ENCODE peak calls at places on chromosomes 1 and 21, in four cellular contexts. S, P, U and Q are unnamed samples.

GRCh38 chr1:181033799-181034391 is at the start of gene MR1:
- DNase-seq in S (peak; percentile 92), P (peak; percentile 83), U (peak; percentile 88), Q (peak; percentile 71)

GRCh38 chr1:165631403-165632151 is 543 bp downstream of the MGST3 start:
- DNase-seq in P (peak; percentile 89), U (peak; percentile 33), S (no peak), Q (peak; percentile 61)

GRCh38 chr1:40508375-40509341 is at the start of gene EXO5:
- DNase-seq in S (peak; percentile 47), U (peak; percentile 52), P (peak; percentile 69), Q (peak; percentile 64)

GRCh38 chr1:30477588-30477987 is 245.8 kb downstream of the MATN1 start:
- DNase-seq in S (no peak), U (no peak), P (no peak), Q (no peak)

GRCh38 chr1:29811727-29812396 is 575.5 kb downstream of the PTPRU start:
- DNase-seq in U (no peak), P (no peak), S (no peak), Q (no peak)

GRCh38 chr1:69568435-69569280 is 936 bp downstream of the LRRC7 start:
- DNase-seq in U (peak; percentile 24), S (no peak), P (no peak), Q (no peak)

GRCh38 chr1:109926662-109927300 is 16.1 kb downstream of the CSF1 start:
- DNase-seq in S (no peak), P (peak; percentile 91), U (no peak), Q (no peak)

GRCh38 chr21:46052703-46053651 is 44.9 kb upstream of the COL6A2 start:
- DNase-seq in S (no peak), U (no peak), P (peak; percentile 95), Q (no peak)

GRCh38 chr1:23524716-23525401 is 6.2 kb downstream of the E2F2 start:
- DNase-seq in P (no peak), U (peak; percentile 65), S (no peak), Q (no peak)

GRCh38 chr1:190809312-190809711 is 331.6 kb upstream of the BRINP3 start:
- DNase-seq in U (no peak), S (no peak), P (no peak), Q (no peak)

GRCh38 chr1:235758931-235759330 is 107.8 kb downstream of the LYST start:
- DNase-seq in P (no peak), U (no peak), S (no peak), Q (no peak)

GRCh38 chr21:35294231-35294898 is 245.3 kb upstream of the RUNX1 start:
- DNase-seq in U (no peak), S (no peak), P (no peak), Q (no peak)

GRCh38 chr1:210394281-210394798 is 65.6 kb downstream of the HHAT start:
- DNase-seq in U (no peak), P (peak; percentile 27), S (peak; percentile 80), Q (no peak)

GRCh38 chr1:164785841-164786534 is 227.0 kb downstream of the PBX1 start:
- DNase-seq in U (no peak), P (peak; percentile 19), S (no peak), Q (no peak)

GRCh38 chr1:25545767-25546166 is 2.4 kb downstream of the LDLRAP1 start:
- DNase-seq in P (no peak), U (no peak), S (no peak), Q (no peak)

GRCh38 chr1:222387020-222387816 is 160.7 kb downstream of the HHIPL2 start:
- DNase-seq in S (no peak), P (no peak), U (peak; percentile 51), Q (no peak)

GRCh38 chr1:77543822-77544448 is 138.5 kb downstream of the ZZZ3 start:
- DNase-seq in P (peak; percentile 75), U (no peak), S (no peak), Q (peak; percentile 18)

GRCh38 chr1:22786101-22786500 is 75.5 kb downstream of the EPHB2 start:
- DNase-seq in S (no peak), U (no peak), P (no peak), Q (no peak)

GRCh38 chr1:92883297-92883696 is 51.5 kb downstream of the RPL5 start:
- DNase-seq in P (no peak), U (no peak), S (no peak), Q (no peak)

GRCh38 chr21:43893536-43894205 is 28.6 kb downstream of the AGPAT3 start:
- DNase-seq in U (no peak), P (no peak), S (no peak), Q (no peak)

GRCh38 chr1:94383966-94384408 is 34.2 kb upstream of the ABCD3 start:
- DNase-seq in S (peak; percentile 1), U (no peak), P (peak; percentile 79), Q (peak; percentile 93)

GRCh38 chr21:45362748-45363145 is 42.2 kb upstream of the COL18A1 start:
- DNase-seq in S (no peak), P (no peak), U (no peak), Q (no peak)

GRCh38 chr1:243322326-243322725 is 66.5 kb downstream of the SDCCAG8 start:
- DNase-seq in S (no peak), U (no peak), P (no peak), Q (no peak)

GRCh38 chr1:230537456-230537855 is 104.8 kb upstream of the COG2 start:
- DNase-seq in U (no peak), P (no peak), S (no peak), Q (no peak)

GRCh38 chr1:202316186-202316585 is 25.6 kb downstream of the UBE2T start:
- DNase-seq in U (no peak), P (no peak), S (no peak), Q (no peak)

GRCh38 chr1:223515915-223516314 is 122.7 kb downstream of the CCDC185 start:
- DNase-seq in P (no peak), U (no peak), S (no peak), Q (no peak)

GRCh38 chr21:29196021-29196663 is 65.7 kb downstream of the MAP3K7CL start:
- DNase-seq in P (peak; percentile 97), U (peak; percentile 75), S (peak; percentile 90), Q (peak; percentile 76)

GRCh38 chr1:180117764-180118116 is 36.9 kb upstream of the QSOX1 start:
- DNase-seq in P (peak; percentile 85), U (no peak), S (no peak), Q (peak; percentile 50)

GRCh38 chr1:151715726-151716404 is 738 bp downstream of the CELF3 start:
- DNase-seq in U (peak; percentile 56), P (no peak), S (no peak), Q (no peak)

GRCh38 chr1:32208891-32209309 is at the start of gene DCDC2B:
- DNase-seq in S (no peak), U (no peak), P (peak; percentile 37), Q (no peak)

GRCh38 chr1:22910286-22910685 is 62.4 kb downstream of the LACTBL1 start:
- DNase-seq in P (no peak), U (no peak), S (no peak), Q (no peak)

GRCh38 chr1:94553323-94553730 is 11.8 kb upstream of the F3 start:
- DNase-seq in U (no peak), P (peak; percentile 65), S (no peak), Q (no peak)

GRCh38 chr21:30942192-30942591 is 60.8 kb upstream of the KRTAP11-1 start:
- DNase-seq in P (no peak), S (no peak), U (no peak), Q (no peak)

GRCh38 chr1:91741301-91741700 is 144.7 kb downstream of the TGFBR3 start:
- DNase-seq in U (no peak), S (no peak), P (peak; percentile 65), Q (no peak)

GRCh38 chr1:173917149-173917548 is at the start of gene SERPINC1:
- DNase-seq in S (no peak), P (no peak), U (no peak), Q (no peak)
- TF ChIP-seq ELK1 in S (no peak), P (no peak), U (no peak), Q (no peak)

GRCh38 chr1:111597433-111597832 is 22.2 kb upstream of the RAP1A start:
- DNase-seq in U (no peak), S (no peak), P (peak; percentile 68), Q (no peak)
- TF ChIP-seq ELK1 in U (no peak), S (no peak), P (no peak), Q (no peak)

DNA sequence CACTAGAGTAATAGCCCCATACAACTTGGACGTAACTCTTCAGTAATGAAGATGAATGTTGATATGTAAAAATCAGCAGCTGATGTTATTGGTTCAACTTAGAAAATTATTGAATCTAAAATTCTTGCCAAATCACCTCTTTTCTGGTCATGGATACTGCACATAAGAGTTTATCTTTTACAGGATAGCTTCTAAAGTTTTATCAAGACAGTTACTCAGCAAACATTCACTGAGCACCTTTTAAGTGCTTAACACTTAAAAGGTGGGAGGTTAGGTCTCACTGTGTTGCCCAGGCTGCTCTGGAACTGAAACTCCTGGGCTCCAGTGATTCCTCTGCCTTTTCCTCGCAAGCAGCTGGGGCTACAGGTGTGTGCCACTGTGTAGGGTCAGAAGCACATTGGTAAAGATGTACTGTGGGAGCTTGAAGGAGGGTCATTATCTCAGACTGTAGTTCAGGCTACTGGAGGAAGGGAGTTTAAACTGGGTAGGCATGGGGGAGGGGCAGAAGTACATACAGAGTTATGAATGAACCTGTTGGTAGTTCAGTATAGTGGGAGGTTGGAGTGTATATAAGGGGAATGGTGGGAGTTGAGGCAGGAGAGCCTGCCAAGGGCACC is 2.0 kb downstream of the MPZL1 start:
- DNase-seq in S (no peak), P (no peak), U (no peak), Q (no peak)
- TF ChIP-seq ELK1 in S (no peak), P (no peak), U (no peak), Q (no peak)

GRCh38 chr1:27299385-27300252 is 22.3 kb upstream of the TMEM222 start:
- DNase-seq in S (no peak), U (no peak), P (peak; percentile 100), Q (peak; percentile 75)
- TF ChIP-seq ELK1 in S (no peak), U (no peak), P (no peak), Q (no peak)

GRCh38 chr1:171467626-171468025 is 17.7 kb upstream of the PRRC2C start:
- DNase-seq in P (no peak), S (no peak), U (no peak), Q (no peak)
- TF ChIP-seq ELK1 in P (no peak), S (no peak), U (no peak), Q (no peak)

GRCh38 chr1:8878448-8879347 is at the start of gene ENO1:
- DNase-seq in S (peak; percentile 98), U (peak; percentile 100), P (peak; percentile 97), Q (peak; percentile 97)
- TF ChIP-seq ELK1 in S (peak; percentile 35), U (no peak), P (no peak), Q (no peak)

GRCh38 chr21:37128069-37128468 is 55.0 kb downstream of the TTC3 start:
- DNase-seq in U (no peak), S (no peak), P (no peak), Q (no peak)

GRCh38 chr21:37136261-37136660 is 63.2 kb downstream of the TTC3 start:
- DNase-seq in P (no peak), U (no peak), S (no peak), Q (no peak)

DNA sequence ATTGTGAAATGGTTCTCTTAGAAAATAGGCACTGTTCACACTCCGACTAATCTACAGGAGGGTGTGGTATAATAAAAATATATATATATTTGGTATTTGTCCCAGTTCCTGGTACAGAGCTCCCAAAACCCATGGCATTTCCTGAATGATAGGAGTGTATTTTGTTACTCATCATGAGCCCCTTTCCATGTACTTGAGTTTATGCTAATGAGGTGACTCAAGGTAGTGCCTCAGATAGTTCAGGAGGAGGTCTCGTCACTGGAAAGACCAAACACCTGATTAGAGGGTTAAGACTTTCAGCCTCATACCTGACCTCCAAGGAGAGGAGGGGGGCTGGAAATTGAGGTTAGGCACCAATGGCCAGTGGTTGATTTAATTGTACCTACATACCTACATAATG is 57.9 kb downstream of the TTC3 start:
- DNase-seq in P (peak; percentile 44), U (no peak), S (no peak), Q (no peak)
- TF ChIP-seq ELK1 in P (no peak), U (no peak), S (no peak), Q (no peak)

GRCh38 chr1:17831619-17832018 is 76.5 kb downstream of the ACTL8 start:
- DNase-seq in S (no peak), U (peak; percentile 72), P (peak; percentile 59), Q (peak; percentile 7)
- TF ChIP-seq ELK1 in S (no peak), U (no peak), P (no peak), Q (no peak)